ENCODE peak calls at places on chromosome 21, in eight cellular contexts. M, Y, U, S, V, N, L and F are unnamed samples.

GRCh38 chr21:22597660-22598255 is 1599.5 kb downstream of the NCAM2 start:
- DNase-seq in S (no peak), Y (no peak), N (no peak), U (no peak), L (no peak), M (no peak), V (no peak), F (no peak)

GRCh38 chr21:31045841-31046240 is 7.6 kb upstream of the KRTAP19-8 start:
- DNase-seq in U (no peak), L (no peak), V (no peak), Y (no peak), S (no peak), N (no peak), M (no peak), F (no peak)

GRCh38 chr21:28144089-28144488 is 848.6 kb downstream of the LTN1 start:
- DNase-seq in U (no peak), M (no peak), N (no peak), Y (no peak), L (no peak), S (no peak), V (no peak), F (no peak)

GRCh38 chr21:16476056-16476850 is 746.5 kb downstream of the USP25 start:
- DNase-seq in N (no peak), Y (no peak), S (no peak), M (no peak), V (no peak), U (no peak), L (no peak), F (no peak)

GRCh38 chr21:36255650-36256047 is 64.3 kb upstream of the MORC3 start:
- DNase-seq in N (no peak), S (no peak), M (peak; percentile 86), U (no peak), V (no peak), L (no peak), Y (no peak), F (no peak)

GRCh38 chr21:17462276-17462981 is 50.4 kb upstream of the CXADR start:
- DNase-seq in N (no peak), M (no peak), S (no peak), V (no peak), U (no peak), Y (no peak), L (no peak), F (no peak)

GRCh38 chr21:16535100-16535418 is 805.3 kb downstream of the USP25 start:
- DNase-seq in V (no peak), U (no peak), Y (no peak), M (peak; percentile 58), L (no peak), S (peak; percentile 79), N (peak; percentile 74), F (peak; percentile 61)

GRCh38 chr21:35375115-35375514 is 326.0 kb upstream of the RUNX1 start:
- DNase-seq in S (no peak), L (no peak), V (no peak), M (no peak), Y (no peak), N (peak; percentile 92), U (no peak), F (no peak)

GRCh38 chr21:30083120-30083945 is 83.3 kb downstream of the CLDN17 start:
- DNase-seq in M (no peak), L (no peak), U (peak; percentile 4), V (no peak), S (no peak), N (no peak), Y (no peak), F (no peak)

GRCh38 chr21:32382108-32382601 is 10.7 kb downstream of the URB1 start:
- DNase-seq in V (no peak), L (no peak), S (no peak), N (no peak), M (no peak), U (no peak), Y (no peak), F (no peak)

GRCh38 chr21:36059823-36060158 is 535 bp downstream of the SETD4 start:
- DNase-seq in U (no peak), N (no peak), Y (no peak), M (peak; percentile 75), S (peak; percentile 36), L (no peak), V (peak; percentile 71), F (peak; percentile 55)

GRCh38 chr21:17548262-17548661 is 35.4 kb downstream of the CXADR start:
- DNase-seq in S (no peak), N (no peak), M (no peak), L (no peak), Y (no peak), U (no peak), V (no peak), F (no peak)

GRCh38 chr21:33126569-33126968 is 56.6 kb downstream of the OLIG1 start:
- DNase-seq in U (no peak), S (no peak), M (no peak), V (no peak), L (no peak), Y (no peak), N (no peak), F (no peak)

GRCh38 chr21:15063081-15063820 is 1.5 kb downstream of the NRIP1 start:
- DNase-seq in V (no peak), M (peak; percentile 56), L (peak; percentile 9), Y (no peak), N (no peak), S (no peak), U (peak; percentile 20), F (no peak)

GRCh38 chr21:36854391-36854790 is 112.1 kb downstream of the HLCS start:
- DNase-seq in S (no peak), Y (no peak), V (peak; percentile 70), L (peak; percentile 14), N (no peak), U (peak; percentile 80), M (peak; percentile 83), F (no peak)

GRCh38 chr21:38645282-38645681 is 147.0 kb upstream of the ERG start:
- DNase-seq in U (no peak), N (peak; percentile 79), V (no peak), S (no peak), M (no peak), L (no peak), Y (no peak), F (no peak)

GRCh38 chr21:38649120-38649519 is 150.8 kb upstream of the ERG start:
- DNase-seq in S (no peak), V (no peak), N (no peak), Y (no peak), U (no peak), M (no peak), L (no peak), F (no peak)

GRCh38 chr21:38643404-38644023 is 145.2 kb upstream of the ERG start:
- DNase-seq in L (no peak), V (no peak), U (peak; percentile 49), S (no peak), M (no peak), N (no peak), Y (no peak), F (no peak)

GRCh38 chr21:38651570-38651969 is 153.3 kb upstream of the ERG start:
- DNase-seq in M (no peak), S (no peak), N (no peak), V (no peak), Y (no peak), L (no peak), U (no peak), F (no peak)

GRCh38 chr21:38646213-38646837 is 148.0 kb upstream of the ERG start:
- DNase-seq in V (no peak), M (no peak), L (no peak), U (no peak), Y (no peak), S (no peak), N (peak; percentile 36), F (no peak)
- H3K4me3 ChIP-seq in V (no peak overlapping the region), M (no peak overlapping the region), L (no peak overlapping the region), U (no peak overlapping the region), Y (no peak overlapping the region), S (no peak overlapping the region), N (no peak overlapping the region), F (no peak overlapping the region)

GRCh38 chr21:45980697-45981096 is 873 bp upstream of the COL6A1 start:
- DNase-seq in L (no peak), M (no peak), S (no peak), U (no peak), N (no peak), V (no peak), Y (no peak), F (no peak)

GRCh38 chr21:45982758-45983731 is 1.5 kb downstream of the COL6A1 start:
- DNase-seq in M (no peak), N (no peak), L (no peak), S (peak; percentile 19), V (no peak), U (peak; percentile 81), Y (no peak), F (no peak)

GRCh38 chr21:45981641-45982255 is at the start of gene COL6A1:
- DNase-seq in V (peak; percentile 49), L (no peak), U (peak; percentile 98), Y (no peak), N (no peak), S (peak; percentile 78), M (peak; percentile 52), F (no peak)

GRCh38 chr21:45981154-45981606 is 390 bp upstream of the COL6A1 start:
- DNase-seq in N (peak; percentile 76), Y (peak; percentile 65), M (peak; percentile 75), L (peak; percentile 68), U (peak; percentile 97), S (peak; percentile 84), V (peak; percentile 86), F (peak; percentile 70)

DNA sequence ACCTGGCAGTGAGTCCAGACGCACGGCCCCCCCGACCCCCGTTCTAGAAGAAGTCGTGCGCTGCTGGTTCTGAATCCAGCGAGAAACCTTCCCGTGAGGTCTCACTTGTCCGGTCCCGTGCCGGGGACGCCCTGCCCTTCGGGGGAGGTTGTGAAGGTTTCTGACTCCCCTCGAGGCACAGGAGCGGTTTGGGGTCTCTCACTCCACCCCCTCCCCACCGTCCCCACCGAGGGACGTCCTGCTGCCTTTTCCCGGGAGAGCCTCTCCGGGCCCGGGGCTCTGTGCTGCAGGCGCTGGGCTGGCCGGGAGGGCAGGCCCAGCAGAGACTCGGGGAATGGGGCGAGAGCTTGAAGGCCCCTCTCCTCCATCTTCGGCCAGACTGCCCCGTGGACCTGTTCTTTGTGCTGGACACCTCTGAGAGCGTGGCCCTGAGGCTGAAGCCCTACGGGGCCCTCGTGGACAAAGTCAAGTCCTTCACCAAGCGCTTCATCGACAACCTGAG is 737 bp downstream of the COL6A1 start:
- DNase-seq in Y (no peak), V (no peak), S (no peak), L (no peak), N (no peak), M (peak; percentile 15), U (peak; percentile 78), F (no peak)
- H3K4me3 ChIP-seq in Y (peak overlapping the region; percentile 79), V (no peak overlapping the region), S (peak overlapping the region; percentile 99), L (peak overlapping the region; percentile 54), N (peak overlapping the region; percentile 79), M (peak overlapping the region; percentile 64), U (peak overlapping the region; percentile 75), F (peak overlapping the region; percentile 52)

DNA sequence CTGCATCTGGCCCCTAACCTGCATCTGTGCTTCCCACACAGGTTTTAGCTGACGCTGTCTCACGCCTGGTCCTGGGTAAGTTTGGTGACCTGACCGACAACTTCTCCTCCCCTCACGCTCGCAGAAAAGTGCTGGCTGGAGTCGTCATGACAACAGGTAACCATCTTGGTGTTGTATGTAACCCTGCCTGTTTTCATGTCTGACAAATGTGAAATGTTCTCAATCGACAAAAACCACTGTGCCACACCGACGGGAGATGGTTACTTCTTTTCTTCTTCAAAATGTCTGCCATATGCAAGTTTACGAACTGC is 105.9 kb downstream of the ADARB1 start:
- DNase-seq in L (no peak), U (peak; percentile 24), Y (no peak), M (no peak), N (no peak), S (no peak), V (no peak), F (no peak)
- H3K4me3 ChIP-seq in L (no peak overlapping the region), U (no peak overlapping the region), Y (no peak overlapping the region), M (no peak overlapping the region), N (no peak overlapping the region), S (no peak overlapping the region), V (no peak overlapping the region), F (no peak overlapping the region)

GRCh38 chr21:26965567-26966359 is 1.1 kb downstream of the ADAMTS5 start:
- DNase-seq in M (peak; percentile 80), U (peak; percentile 86), Y (no peak), L (no peak), S (peak; percentile 65), N (no peak), V (no peak), F (no peak)
- H3K4me3 ChIP-seq in M (peak overlapping the region; percentile 76), U (peak overlapping the region; percentile 64), Y (no peak overlapping the region), L (no peak overlapping the region), S (peak overlapping the region; percentile 76), N (peak overlapping the region; percentile 68), V (no peak overlapping the region), F (peak overlapping the region; percentile 43)